ENCODE peak calls at places on chromosomes 6 and 20, in nine cellular contexts. One of them, this sample, is unnamed.

GRCh38 chr6:149139782-149140136 is 177.8 kb upstream of the TAB2 start:
- DNase-seq in GM23338: no peak
- DNase-seq in A549: no peak
- DNase-seq in Panc1: no peak
- DNase-seq in K562: no peak
- DNase-seq in HCT116: no peak
- DNase-seq in GM12878: no peak
- DNase-seq in HepG2: no peak
- DNase-seq in SK-N-SH: no peak
- DNase-seq in this sample: peak; percentile 22

GRCh38 chr6:168616807-168617756 is 176.1 kb downstream of the SMOC2 start:
- DNase-seq in GM23338: peak; percentile 48
- DNase-seq in A549: peak; percentile 10
- DNase-seq in Panc1: no peak
- DNase-seq in K562: no peak
- DNase-seq in HCT116: no peak
- DNase-seq in GM12878: no peak
- DNase-seq in HepG2: no peak
- DNase-seq in SK-N-SH: peak; percentile 70
- DNase-seq in this sample: no peak

GRCh38 chr6:12776291-12776690 is 59.7 kb downstream of the PHACTR1 start:
- DNase-seq in GM23338: peak; percentile 59
- DNase-seq in A549: no peak
- DNase-seq in Panc1: no peak
- DNase-seq in K562: no peak
- DNase-seq in HCT116: no peak
- DNase-seq in GM12878: no peak
- DNase-seq in HepG2: no peak
- DNase-seq in SK-N-SH: no peak
- DNase-seq in this sample: no peak

GRCh38 chr20:46206025-46206424 is 87.9 kb downstream of the CD40 start:
- DNase-seq in GM23338: no peak
- DNase-seq in A549: no peak
- DNase-seq in Panc1: peak; percentile 25
- DNase-seq in K562: peak; percentile 70
- DNase-seq in HCT116: no peak
- DNase-seq in GM12878: peak; percentile 12
- DNase-seq in HepG2: no peak
- DNase-seq in SK-N-SH: no peak
- DNase-seq in this sample: peak; percentile 87

GRCh38 chr20:4780245-4780644 is 58.5 kb downstream of the PRND start:
- DNase-seq in GM23338: peak; percentile 46
- DNase-seq in A549: peak; percentile 28
- DNase-seq in Panc1: no peak
- DNase-seq in K562: no peak
- DNase-seq in HCT116: no peak
- DNase-seq in GM12878: no peak
- DNase-seq in HepG2: no peak
- DNase-seq in SK-N-SH: no peak
- DNase-seq in this sample: no peak

GRCh38 chr6:169689247-169689646 is 12.6 kb downstream of the WDR27 start:
- DNase-seq in GM23338: no peak
- DNase-seq in A549: no peak
- DNase-seq in Panc1: no peak
- DNase-seq in K562: no peak
- DNase-seq in HCT116: no peak
- DNase-seq in GM12878: no peak
- DNase-seq in HepG2: no peak
- DNase-seq in SK-N-SH: no peak
- DNase-seq in this sample: no peak

GRCh38 chr6:156167289-156168076 is 609.7 kb upstream of the ARID1B start:
- DNase-seq in GM23338: no peak
- DNase-seq in A549: no peak
- DNase-seq in Panc1: no peak
- DNase-seq in K562: no peak
- DNase-seq in HCT116: no peak
- DNase-seq in GM12878: no peak
- DNase-seq in HepG2: no peak
- DNase-seq in SK-N-SH: no peak
- DNase-seq in this sample: no peak

GRCh38 chr20:5643936-5644335 is 106.3 kb upstream of the SHLD1 start:
- DNase-seq in GM23338: no peak
- DNase-seq in A549: no peak
- DNase-seq in Panc1: no peak
- DNase-seq in K562: no peak
- DNase-seq in HCT116: no peak
- DNase-seq in GM12878: no peak
- DNase-seq in HepG2: no peak
- DNase-seq in SK-N-SH: no peak
- DNase-seq in this sample: no peak

GRCh38 chr6:218153-219018 is 73.9 kb upstream of the DUSP22 start:
- DNase-seq in GM23338: no peak
- DNase-seq in A549: no peak
- DNase-seq in Panc1: no peak
- DNase-seq in K562: no peak
- DNase-seq in HCT116: no peak
- DNase-seq in GM12878: peak; percentile 83
- DNase-seq in HepG2: no peak
- DNase-seq in SK-N-SH: no peak
- DNase-seq in this sample: no peak

GRCh38 chr6:21213492-21213891 is 380.1 kb upstream of the SOX4 start:
- DNase-seq in GM23338: no peak
- DNase-seq in A549: no peak
- DNase-seq in Panc1: no peak
- DNase-seq in K562: no peak
- DNase-seq in HCT116: no peak
- DNase-seq in GM12878: peak; percentile 84
- DNase-seq in HepG2: no peak
- DNase-seq in SK-N-SH: no peak
- DNase-seq in this sample: no peak

GRCh38 chr6:158388727-158389126 is 76.5 kb downstream of the TULP4 start:
- DNase-seq in GM23338: no peak
- DNase-seq in A549: no peak
- DNase-seq in Panc1: no peak
- DNase-seq in K562: no peak
- DNase-seq in HCT116: no peak
- DNase-seq in GM12878: no peak
- DNase-seq in HepG2: no peak
- DNase-seq in SK-N-SH: no peak
- DNase-seq in this sample: no peak

GRCh38 chr6:168865-169455 is 123.3 kb upstream of the DUSP22 start:
- DNase-seq in GM23338: peak; percentile 76
- DNase-seq in A549: peak; percentile 36
- DNase-seq in Panc1: peak; percentile 38
- DNase-seq in K562: peak; percentile 44
- DNase-seq in HCT116: peak; percentile 38
- DNase-seq in GM12878: no peak
- DNase-seq in HepG2: peak; percentile 59
- DNase-seq in SK-N-SH: peak; percentile 42
- DNase-seq in this sample: no peak

GRCh38 chr20:53869466-53870258 is 200.7 kb downstream of the BCAS1 start:
- DNase-seq in GM23338: peak; percentile 94
- DNase-seq in A549: peak; percentile 93
- DNase-seq in Panc1: peak; percentile 84
- DNase-seq in K562: peak; percentile 74
- DNase-seq in HCT116: peak; percentile 84
- DNase-seq in GM12878: peak; percentile 91
- DNase-seq in HepG2: peak; percentile 96
- DNase-seq in SK-N-SH: peak; percentile 38
- DNase-seq in this sample: peak; percentile 63

GRCh38 chr6:99384507-99384906 is 9.5 kb downstream of the COQ3 start:
- DNase-seq in GM23338: no peak
- DNase-seq in A549: no peak
- DNase-seq in Panc1: no peak
- DNase-seq in K562: no peak
- DNase-seq in HCT116: no peak
- DNase-seq in GM12878: no peak
- DNase-seq in HepG2: no peak
- DNase-seq in SK-N-SH: no peak
- DNase-seq in this sample: no peak

DNA sequence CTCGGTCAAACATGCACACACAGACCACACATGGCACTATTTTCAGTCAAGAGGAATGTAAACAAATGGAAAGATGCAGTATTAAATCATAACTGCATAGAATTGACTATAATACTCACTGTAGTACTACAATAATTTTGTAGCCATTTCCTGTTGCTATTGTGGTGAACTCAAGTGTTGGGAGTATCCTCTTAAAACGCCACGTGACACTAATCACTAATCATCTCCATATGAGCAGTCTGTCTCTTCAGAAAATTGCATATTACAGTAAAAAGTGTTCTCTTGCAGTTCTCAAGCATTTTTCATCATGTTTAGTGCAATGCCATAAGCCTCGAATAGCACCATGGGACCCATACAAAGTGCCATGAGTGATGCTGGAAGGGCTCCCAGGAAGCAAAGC is 258.7 kb upstream of the ID4 start:
- DNase-seq in GM23338: no peak
- DNase-seq in A549: no peak
- DNase-seq in Panc1: no peak
- DNase-seq in K562: no peak
- DNase-seq in HCT116: no peak
- DNase-seq in GM12878: no peak
- DNase-seq in HepG2: no peak
- DNase-seq in SK-N-SH: no peak
- DNase-seq in this sample: no peak
- TF ChIP-seq REST in GM23338: no peak
- TF ChIP-seq REST in A549: no peak
- TF ChIP-seq REST in Panc1: no peak
- TF ChIP-seq REST in K562: no peak
- TF ChIP-seq REST in HCT116: no peak
- TF ChIP-seq REST in GM12878: no peak
- TF ChIP-seq REST in HepG2: no peak
- TF ChIP-seq REST in SK-N-SH: no peak
- TF ChIP-seq REST in this sample: no peak

GRCh38 chr6:41672016-41672415 is 33.7 kb downstream of the MDFI start:
- DNase-seq in GM23338: no peak
- DNase-seq in A549: no peak
- DNase-seq in Panc1: no peak
- DNase-seq in K562: no peak
- DNase-seq in HCT116: no peak
- DNase-seq in GM12878: no peak
- DNase-seq in HepG2: no peak
- DNase-seq in SK-N-SH: no peak
- DNase-seq in this sample: no peak
- TF ChIP-seq REST in GM23338: no peak
- TF ChIP-seq REST in A549: no peak
- TF ChIP-seq REST in Panc1: no peak
- TF ChIP-seq REST in K562: no peak
- TF ChIP-seq REST in HCT116: no peak
- TF ChIP-seq REST in GM12878: no peak
- TF ChIP-seq REST in HepG2: no peak
- TF ChIP-seq REST in SK-N-SH: no peak
- TF ChIP-seq REST in this sample: no peak

GRCh38 chr6:100893743-100894142 is 12.6 kb upstream of the ASCC3 start:
- DNase-seq in GM23338: no peak
- DNase-seq in A549: no peak
- DNase-seq in Panc1: no peak
- DNase-seq in K562: no peak
- DNase-seq in HCT116: no peak
- DNase-seq in GM12878: no peak
- DNase-seq in HepG2: no peak
- DNase-seq in SK-N-SH: no peak
- DNase-seq in this sample: no peak

GRCh38 chr6:100891079-100891478 is 9.9 kb upstream of the ASCC3 start:
- DNase-seq in GM23338: no peak
- DNase-seq in A549: no peak
- DNase-seq in Panc1: no peak
- DNase-seq in K562: peak; percentile 27
- DNase-seq in HCT116: no peak
- DNase-seq in GM12878: no peak
- DNase-seq in HepG2: no peak
- DNase-seq in SK-N-SH: peak; percentile 8
- DNase-seq in this sample: no peak

GRCh38 chr6:100889351-100889750 is 8.2 kb upstream of the ASCC3 start:
- DNase-seq in GM23338: no peak
- DNase-seq in A549: no peak
- DNase-seq in Panc1: no peak
- DNase-seq in K562: no peak
- DNase-seq in HCT116: no peak
- DNase-seq in GM12878: no peak
- DNase-seq in HepG2: no peak
- DNase-seq in SK-N-SH: no peak
- DNase-seq in this sample: no peak

GRCh38 chr6:100892693-100893092 is 11.6 kb upstream of the ASCC3 start:
- DNase-seq in GM23338: peak; percentile 59
- DNase-seq in A549: no peak
- DNase-seq in Panc1: no peak
- DNase-seq in K562: no peak
- DNase-seq in HCT116: no peak
- DNase-seq in GM12878: no peak
- DNase-seq in HepG2: no peak
- DNase-seq in SK-N-SH: peak; percentile 50
- DNase-seq in this sample: no peak

GRCh38 chr6:100892116-100892515 is 11.0 kb upstream of the ASCC3 start:
- DNase-seq in GM23338: peak; percentile 52
- DNase-seq in A549: no peak
- DNase-seq in Panc1: no peak
- DNase-seq in K562: peak; percentile 16
- DNase-seq in HCT116: no peak
- DNase-seq in GM12878: no peak
- DNase-seq in HepG2: no peak
- DNase-seq in SK-N-SH: peak; percentile 15
- DNase-seq in this sample: no peak
- TF ChIP-seq REST in GM23338: no peak
- TF ChIP-seq REST in A549: no peak
- TF ChIP-seq REST in Panc1: no peak
- TF ChIP-seq REST in K562: no peak
- TF ChIP-seq REST in HCT116: no peak
- TF ChIP-seq REST in GM12878: no peak
- TF ChIP-seq REST in HepG2: no peak
- TF ChIP-seq REST in SK-N-SH: no peak
- TF ChIP-seq REST in this sample: no peak

GRCh38 chr6:131787955-131788712 is 19.7 kb upstream of the ENPP1 start:
- DNase-seq in GM23338: peak; percentile 17
- DNase-seq in A549: no peak
- DNase-seq in Panc1: no peak
- DNase-seq in K562: no peak
- DNase-seq in HCT116: no peak
- DNase-seq in GM12878: no peak
- DNase-seq in HepG2: peak; percentile 47
- DNase-seq in SK-N-SH: no peak
- DNase-seq in this sample: no peak

GRCh38 chr6:131782764-131783163 is 25.1 kb upstream of the ENPP1 start:
- DNase-seq in GM23338: peak; percentile 21
- DNase-seq in A549: no peak
- DNase-seq in Panc1: no peak
- DNase-seq in K562: peak; percentile 14
- DNase-seq in HCT116: no peak
- DNase-seq in GM12878: no peak
- DNase-seq in HepG2: no peak
- DNase-seq in SK-N-SH: no peak
- DNase-seq in this sample: no peak

GRCh38 chr6:131787079-131787478 is 20.7 kb upstream of the ENPP1 start:
- DNase-seq in GM23338: no peak
- DNase-seq in A549: no peak
- DNase-seq in Panc1: no peak
- DNase-seq in K562: no peak
- DNase-seq in HCT116: no peak
- DNase-seq in GM12878: no peak
- DNase-seq in HepG2: peak; percentile 59
- DNase-seq in SK-N-SH: no peak
- DNase-seq in this sample: no peak

GRCh38 chr6:131781717-131782116 is 26.1 kb upstream of the ENPP1 start:
- DNase-seq in GM23338: no peak
- DNase-seq in A549: no peak
- DNase-seq in Panc1: no peak
- DNase-seq in K562: no peak
- DNase-seq in HCT116: no peak
- DNase-seq in GM12878: no peak
- DNase-seq in HepG2: no peak
- DNase-seq in SK-N-SH: no peak
- DNase-seq in this sample: no peak

GRCh38 chr6:131784561-131784960 is 23.3 kb upstream of the ENPP1 start:
- DNase-seq in GM23338: no peak
- DNase-seq in A549: no peak
- DNase-seq in Panc1: no peak
- DNase-seq in K562: no peak
- DNase-seq in HCT116: no peak
- DNase-seq in GM12878: no peak
- DNase-seq in HepG2: no peak
- DNase-seq in SK-N-SH: no peak
- DNase-seq in this sample: no peak
- TF ChIP-seq REST in GM23338: no peak
- TF ChIP-seq REST in A549: no peak
- TF ChIP-seq REST in Panc1: no peak
- TF ChIP-seq REST in K562: no peak
- TF ChIP-seq REST in HCT116: no peak
- TF ChIP-seq REST in GM12878: no peak
- TF ChIP-seq REST in HepG2: no peak
- TF ChIP-seq REST in SK-N-SH: no peak
- TF ChIP-seq REST in this sample: no peak